ENCODE peak calls at places on chromosomes 3 and 15, in seven cellular contexts. J is GM23248, F is activated gamma-delta T cell, O is heart left ventricle, G is NCI-H524, K is IMR-90, V is naive B cell. M is an unnamed sample.

GRCh38 chr15:80317389-80318169 is 65.6 kb upstream of the CTXND1 start:
- DNase-seq in J (peak; percentile 100), F (no peak), O (no peak), G (no peak), K (peak; percentile 98), V (no peak), M (no peak)

GRCh38 chr15:37094542-37095196 is 5.7 kb downstream of the MEIS2 start:
- DNase-seq in J (peak; percentile 62), F (no peak), O (no peak), G (no peak), K (peak; percentile 31), V (no peak), M (no peak)

GRCh38 chr3:29758108-29759020 is 477.5 kb downstream of the RBMS3 start:
- DNase-seq in J (peak; percentile 85), F (no peak), O (no peak), G (no peak), K (peak; percentile 85), V (no peak), M (no peak)

GRCh38 chr15:70097337-70098169 is at the start of gene TLE3:
- DNase-seq in J (peak; percentile 99), F (peak; percentile 96), O (peak; percentile 99), G (peak; percentile 98), K (peak; percentile 98), V (peak; percentile 99), M (peak; percentile 99)

GRCh38 chr15:42736178-42736792 is 643 bp downstream of the CDAN1 start:
- DNase-seq in J (peak; percentile 53), F (peak; percentile 19), O (no peak), G (no peak), K (no peak), V (no peak), M (no peak)

GRCh38 chr3:195461518-195462307 is 18.9 kb upstream of the ACAP2 start:
- DNase-seq in J (no peak), F (no peak), O (no peak), G (no peak), K (no peak), V (no peak), M (no peak)

GRCh38 chr3:173065543-173065970 is 75.5 kb downstream of the SPATA16 start:
- DNase-seq in J (peak; percentile 18), F (no peak), O (peak; percentile 15), G (no peak), K (peak; percentile 6), V (no peak), M (no peak)

GRCh38 chr15:80780416-80781221 is 1.4 kb downstream of the CEMIP start:
- DNase-seq in J (peak; percentile 85), F (no peak), O (peak; percentile 31), G (no peak), K (peak; percentile 62), V (no peak), M (peak; percentile 58)

GRCh38 chr3:74271541-74271940 is 342.9 kb downstream of the CNTN3 start:
- DNase-seq in J (peak; percentile 13), F (no peak), O (no peak), G (no peak), K (no peak), V (no peak), M (no peak)

GRCh38 chr3:175702956-175703355 is 843.8 kb downstream of the NAALADL2 start:
- DNase-seq in J (no peak), F (no peak), O (no peak), G (no peak), K (no peak), V (no peak), M (no peak)

GRCh38 chr3:171792549-171792948 is 17.7 kb downstream of the PLD1 start:
- DNase-seq in J (no peak), F (no peak), O (no peak), G (no peak), K (no peak), V (no peak), M (no peak)

GRCh38 chr3:17183951-17184550 is 299.3 kb downstream of the PLCL2 start:
- DNase-seq in J (peak; percentile 76), F (no peak), O (no peak), G (no peak), K (peak; percentile 62), V (no peak), M (no peak)

GRCh38 chr3:71008350-71008923 is 575.1 kb downstream of the FOXP1 start:
- DNase-seq in J (no peak), F (no peak), O (no peak), G (no peak), K (no peak), V (peak; percentile 28), M (no peak)

GRCh38 chr3:53671192-53672021 is 174.8 kb downstream of the CHDH start:
- DNase-seq in J (no peak), F (no peak), O (no peak), G (peak; percentile 25), K (no peak), V (no peak), M (no peak)

GRCh38 chr15:45732544-45733130 is 97.8 kb downstream of the SQOR start:
- DNase-seq in J (no peak), F (no peak), O (peak; percentile 35), G (no peak), K (no peak), V (no peak), M (no peak)

GRCh38 chr3:197796087-197796486 is 5.0 kb downstream of the LRCH3 start:
- DNase-seq in J (no peak), F (no peak), O (no peak), G (no peak), K (no peak), V (no peak), M (no peak)